ENCODE peak calls at places on chromosomes 16 and 17, in four cellular contexts. M is stimulated activated CD4-positive, alpha-beta T cell treated with anti-CD3 and anti-CD28 coated beads, Interleukin-12 subunit alpha, Interleukin-12 subunit beta, amount 100 ng/mL, for 4 hours; A is WERI-Rb-1; P is ACHN. S is an unnamed sample.

GRCh38 chr16:66720766-66721165 is 24.2 kb upstream of the CMTM4 start:
- DNase-seq in A (no peak), P (no peak), M (no peak), S (no peak)

GRCh38 chr16:25546781-25547180 is 145.0 kb upstream of the HS3ST4 start:
- DNase-seq in A (no peak), M (no peak), P (no peak), S (no peak)

GRCh38 chr16:59604331-59604730 is 870.2 kb upstream of the GOT2 start:
- DNase-seq in P (no peak), A (no peak), M (no peak), S (no peak)

GRCh38 chr17:57459286-57459915 is 203.1 kb downstream of the MSI2 start:
- DNase-seq in P (no peak), A (no peak), M (no peak), S (no peak)

GRCh38 chr17:42407289-42407836 is 15.7 kb downstream of the CAVIN1 start:
- DNase-seq in M (peak; percentile 47), A (peak; percentile 90), P (peak; percentile 72), S (peak; percentile 89)

GRCh38 chr16:2979669-2980226 is 498 bp downstream of the PKMYT1 start:
- DNase-seq in M (no peak), P (no peak), A (peak; percentile 69), S (no peak)

GRCh38 chr17:4582101-4582501 is 2.2 kb upstream of the SMTNL2 start:
- DNase-seq in M (no peak), A (peak; percentile 50), P (no peak), S (no peak)

GRCh38 chr17:21814776-21815175 is 122.5 kb downstream of the KCNJ18 start:
- DNase-seq in A (no peak), P (no peak), M (no peak), S (peak; percentile 81)

GRCh38 chr16:50692999-50693781 is at the start of gene NOD2:
- DNase-seq in A (no peak), M (no peak), P (peak; percentile 17), S (peak; percentile 87)

S was measured in lower leg skin.